ENCODE peak calls at places on chromosome 18, in five cellular contexts. One of them, this sample, is unnamed.

GRCh38 chr18:79378416-79379250 is 17.1 kb upstream of the NFATC1 start:
- DNase-seq in SIG-M5: no peak
- DNase-seq in sigmoid colon: peak
- DNase-seq in activated T-cell treated with anti-CD3 and anti-CD28 coated beads for 1 hour: peak
- DNase-seq in ecto neural progenitor cell: peak
- DNase-seq in this sample: peak

GRCh38 chr18:51821610-51822009 is 518.4 kb upstream of the DCC start:
- DNase-seq in sigmoid colon: no peak
- DNase-seq in activated T-cell treated with anti-CD3 and anti-CD28 coated beads for 1 hour: no peak
- DNase-seq in ecto neural progenitor cell: no peak
- DNase-seq in SIG-M5: no peak
- DNase-seq in this sample: no peak

GRCh38 chr18:13584826-13585225 is 141.5 kb downstream of the FAM210A start:
- DNase-seq in sigmoid colon: no peak
- DNase-seq in ecto neural progenitor cell: no peak
- DNase-seq in activated T-cell treated with anti-CD3 and anti-CD28 coated beads for 1 hour: no peak
- DNase-seq in SIG-M5: no peak
- DNase-seq in this sample: no peak

GRCh38 chr18:61988100-61988499 is 95.3 kb upstream of the RNF152 start:
- DNase-seq in activated T-cell treated with anti-CD3 and anti-CD28 coated beads for 1 hour: no peak
- DNase-seq in sigmoid colon: no peak
- DNase-seq in ecto neural progenitor cell: no peak
- DNase-seq in SIG-M5: no peak
- DNase-seq in this sample: no peak

GRCh38 chr18:34970106-34970505 is 71.1 kb upstream of the MAPRE2 start:
- DNase-seq in ecto neural progenitor cell: no peak
- DNase-seq in SIG-M5: no peak
- DNase-seq in activated T-cell treated with anti-CD3 and anti-CD28 coated beads for 1 hour: no peak
- DNase-seq in sigmoid colon: no peak
- DNase-seq in this sample: no peak

GRCh38 chr18:58962331-58962730 is 97.7 kb downstream of the ZNF532 start:
- DNase-seq in sigmoid colon: no peak
- DNase-seq in ecto neural progenitor cell: no peak
- DNase-seq in SIG-M5: no peak
- DNase-seq in activated T-cell treated with anti-CD3 and anti-CD28 coated beads for 1 hour: no peak
- DNase-seq in this sample: no peak

GRCh38 chr18:21300035-21300434 is 58.0 kb downstream of the GREB1L start:
- DNase-seq in sigmoid colon: no peak
- DNase-seq in SIG-M5: no peak
- DNase-seq in activated T-cell treated with anti-CD3 and anti-CD28 coated beads for 1 hour: no peak
- DNase-seq in ecto neural progenitor cell: no peak
- DNase-seq in this sample: no peak

GRCh38 chr18:48902023-48902855 is 48.5 kb downstream of the SMAD7 start:
- DNase-seq in ecto neural progenitor cell: peak
- DNase-seq in activated T-cell treated with anti-CD3 and anti-CD28 coated beads for 1 hour: no peak
- DNase-seq in SIG-M5: no peak
- DNase-seq in sigmoid colon: peak
- DNase-seq in this sample: peak

GRCh38 chr18:48944634-48945033 is 6.1 kb downstream of the SMAD7 start:
- DNase-seq in SIG-M5: no peak
- DNase-seq in sigmoid colon: no peak
- DNase-seq in activated T-cell treated with anti-CD3 and anti-CD28 coated beads for 1 hour: no peak
- DNase-seq in ecto neural progenitor cell: no peak
- DNase-seq in this sample: no peak